ENCODE peak calls at places on chromosomes 5 and 9, in seven cellular contexts. One of them, this sample, is unnamed.

GRCh38 chr9:121881920-121882500 is 211.1 kb downstream of the TTLL11 start:
- DNase-seq in breast epithelium: no peak
- DNase-seq in adrenal gland: no peak
- DNase-seq in body of pancreas: no peak
- DNase-seq in lower leg skin: no peak
- DNase-seq in transverse colon: no peak
- DNase-seq in H54: no peak
- DNase-seq in this sample: no peak

GRCh38 chr5:90868799-90869198 is 310.2 kb downstream of the ADGRV1 start:
- DNase-seq in breast epithelium: no peak
- DNase-seq in adrenal gland: no peak
- DNase-seq in body of pancreas: no peak
- DNase-seq in lower leg skin: no peak
- DNase-seq in transverse colon: no peak
- DNase-seq in H54: no peak
- DNase-seq in this sample: no peak

GRCh38 chr5:143401846-143402463 is 1.5 kb downstream of the NR3C1 start:
- DNase-seq in breast epithelium: no peak
- DNase-seq in adrenal gland: no peak
- DNase-seq in body of pancreas: no peak
- DNase-seq in lower leg skin: no peak
- DNase-seq in transverse colon: no peak
- DNase-seq in H54: no peak
- DNase-seq in this sample: peak; percentile 61

GRCh38 chr5:100779669-100780375 is 123.3 kb downstream of the ST8SIA4 start:
- DNase-seq in breast epithelium: no peak
- DNase-seq in adrenal gland: peak; percentile 73
- DNase-seq in body of pancreas: no peak
- DNase-seq in lower leg skin: no peak
- DNase-seq in transverse colon: peak; percentile 19
- DNase-seq in H54: no peak
- DNase-seq in this sample: no peak

GRCh38 chr5:33379757-33380156 is 61.0 kb upstream of the TARS1 start:
- DNase-seq in breast epithelium: no peak
- DNase-seq in adrenal gland: no peak
- DNase-seq in body of pancreas: no peak
- DNase-seq in lower leg skin: no peak
- DNase-seq in transverse colon: no peak
- DNase-seq in H54: peak; percentile 15
- DNase-seq in this sample: peak; percentile 12

GRCh38 chr5:96726802-96727201 is 64.6 kb downstream of the CAST start:
- DNase-seq in breast epithelium: no peak
- DNase-seq in adrenal gland: no peak
- DNase-seq in body of pancreas: no peak
- DNase-seq in lower leg skin: no peak
- DNase-seq in transverse colon: no peak
- DNase-seq in H54: no peak
- DNase-seq in this sample: peak; percentile 69

GRCh38 chr5:95940758-95941682 is 20.6 kb downstream of the ELL2 start:
- DNase-seq in breast epithelium: no peak
- DNase-seq in adrenal gland: no peak
- DNase-seq in body of pancreas: no peak
- DNase-seq in lower leg skin: no peak
- DNase-seq in transverse colon: no peak
- DNase-seq in H54: no peak
- DNase-seq in this sample: no peak

GRCh38 chr5:151023651-151024050 is 3.3 kb downstream of the GPX3 start:
- DNase-seq in breast epithelium: peak; percentile 66
- DNase-seq in adrenal gland: peak; percentile 84
- DNase-seq in body of pancreas: peak; percentile 54
- DNase-seq in lower leg skin: no peak
- DNase-seq in transverse colon: peak; percentile 64
- DNase-seq in H54: no peak
- DNase-seq in this sample: no peak

GRCh38 chr9:92974161-92974661 is 26.9 kb downstream of the FGD3 start:
- DNase-seq in breast epithelium: peak; percentile 16
- DNase-seq in adrenal gland: peak; percentile 10
- DNase-seq in body of pancreas: peak; percentile 44
- DNase-seq in lower leg skin: peak; percentile 82
- DNase-seq in transverse colon: no peak
- DNase-seq in H54: no peak
- DNase-seq in this sample: no peak

GRCh38 chr5:97078958-97079357 is 63.5 kb downstream of the LIX1 start:
- DNase-seq in breast epithelium: no peak
- DNase-seq in adrenal gland: no peak
- DNase-seq in body of pancreas: no peak
- DNase-seq in lower leg skin: no peak
- DNase-seq in transverse colon: no peak
- DNase-seq in H54: no peak
- DNase-seq in this sample: no peak

GRCh38 chr5:44809215-44809955 is 638 bp downstream of the MRPS30 start:
- DNase-seq in breast epithelium: peak; percentile 20
- DNase-seq in adrenal gland: peak; percentile 69
- DNase-seq in body of pancreas: peak; percentile 52
- DNase-seq in lower leg skin: peak; percentile 87
- DNase-seq in transverse colon: peak; percentile 54
- DNase-seq in H54: peak; percentile 12
- DNase-seq in this sample: peak; percentile 79

GRCh38 chr5:60533789-60534188 is 166.2 kb downstream of the DEPDC1B start:
- DNase-seq in breast epithelium: no peak
- DNase-seq in adrenal gland: no peak
- DNase-seq in body of pancreas: no peak
- DNase-seq in lower leg skin: no peak
- DNase-seq in transverse colon: no peak
- DNase-seq in H54: no peak
- DNase-seq in this sample: no peak

GRCh38 chr9:120733190-120733589 is 18.9 kb upstream of the MEGF9 start:
- DNase-seq in breast epithelium: no peak
- DNase-seq in adrenal gland: peak; percentile 45
- DNase-seq in body of pancreas: peak; percentile 94
- DNase-seq in lower leg skin: no peak
- DNase-seq in transverse colon: no peak
- DNase-seq in H54: no peak
- DNase-seq in this sample: no peak

GRCh38 chr9:16405421-16405820 is 465.0 kb downstream of the BNC2 start:
- DNase-seq in breast epithelium: no peak
- DNase-seq in adrenal gland: no peak
- DNase-seq in body of pancreas: no peak
- DNase-seq in lower leg skin: no peak
- DNase-seq in transverse colon: no peak
- DNase-seq in H54: no peak
- DNase-seq in this sample: no peak

GRCh38 chr9:110064721-110065252 is 143.2 kb downstream of the C9orf152 start:
- DNase-seq in breast epithelium: no peak
- DNase-seq in adrenal gland: no peak
- DNase-seq in body of pancreas: no peak
- DNase-seq in lower leg skin: no peak
- DNase-seq in transverse colon: no peak
- DNase-seq in H54: no peak
- DNase-seq in this sample: peak; percentile 25

GRCh38 chr9:87498816-87499454 is 1.3 kb downstream of the DAPK1 start:
- DNase-seq in breast epithelium: no peak
- DNase-seq in adrenal gland: no peak
- DNase-seq in body of pancreas: peak; percentile 23
- DNase-seq in lower leg skin: no peak
- DNase-seq in transverse colon: no peak
- DNase-seq in H54: no peak
- DNase-seq in this sample: peak; percentile 33

DNA sequence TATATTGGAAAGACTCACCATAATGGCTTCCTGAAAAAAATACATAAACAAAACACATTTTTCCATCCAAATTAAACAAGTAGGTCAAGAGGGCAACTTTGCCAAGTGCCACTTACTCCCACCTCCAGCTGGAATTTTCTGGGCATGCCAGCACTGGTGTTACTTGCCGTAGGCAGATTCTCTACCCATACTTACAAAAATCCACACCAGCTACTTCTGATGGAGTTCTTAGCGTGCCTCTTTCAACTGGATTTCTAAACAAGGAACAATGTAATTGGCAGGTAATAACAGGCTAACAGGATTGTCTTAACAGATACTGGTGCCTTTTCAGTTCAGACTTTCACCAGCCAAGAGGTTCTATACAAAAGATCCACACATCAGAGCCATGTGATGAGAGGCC is 301.4 kb downstream of the MLLT3 start:
- DNase-seq in breast epithelium: peak; percentile 59
- DNase-seq in adrenal gland: no peak
- DNase-seq in body of pancreas: no peak
- DNase-seq in lower leg skin: no peak
- DNase-seq in transverse colon: no peak
- DNase-seq in H54: no peak
- DNase-seq in this sample: no peak
- TF ChIP-seq POLR2A in breast epithelium: no peak
- TF ChIP-seq POLR2A in adrenal gland: no peak
- TF ChIP-seq POLR2A in body of pancreas: no peak
- TF ChIP-seq POLR2A in lower leg skin: no peak
- TF ChIP-seq POLR2A in transverse colon: no peak
- TF ChIP-seq POLR2A in H54: no peak
- TF ChIP-seq POLR2A in this sample: no peak

DNA sequence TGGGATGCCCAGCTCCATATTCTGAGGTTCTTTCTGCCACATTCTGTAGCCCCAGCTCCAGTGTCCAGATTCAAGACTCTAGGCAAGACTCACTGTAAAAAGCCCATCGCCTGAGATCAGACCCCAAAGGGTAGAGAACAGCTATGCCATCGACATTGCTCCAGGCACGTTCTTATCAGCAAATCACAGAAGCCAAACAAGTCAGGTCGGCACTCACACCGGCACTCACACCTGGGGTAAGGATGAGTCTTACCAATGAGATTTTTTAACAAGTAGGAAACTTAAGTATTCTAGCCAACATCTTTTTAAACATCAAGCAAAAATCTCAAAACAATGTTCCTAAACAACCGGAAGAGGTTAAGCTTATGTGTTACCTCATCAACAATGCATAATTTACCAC is 2.4 kb downstream of the CDKN2AIPNL start:
- DNase-seq in breast epithelium: no peak
- DNase-seq in adrenal gland: no peak
- DNase-seq in body of pancreas: no peak
- DNase-seq in lower leg skin: no peak
- DNase-seq in transverse colon: no peak
- DNase-seq in H54: no peak
- DNase-seq in this sample: no peak
- TF ChIP-seq POLR2A in breast epithelium: no peak
- TF ChIP-seq POLR2A in adrenal gland: no peak
- TF ChIP-seq POLR2A in body of pancreas: no peak
- TF ChIP-seq POLR2A in lower leg skin: no peak
- TF ChIP-seq POLR2A in transverse colon: no peak
- TF ChIP-seq POLR2A in H54: no peak
- TF ChIP-seq POLR2A in this sample: no peak

GRCh38 chr5:149490599-149491187 is 60.5 kb downstream of the CSNK1A1 start:
- DNase-seq in breast epithelium: no peak
- DNase-seq in adrenal gland: peak; percentile 55
- DNase-seq in body of pancreas: no peak
- DNase-seq in lower leg skin: no peak
- DNase-seq in transverse colon: no peak
- DNase-seq in H54: no peak
- DNase-seq in this sample: no peak
- TF ChIP-seq POLR2A in breast epithelium: no peak
- TF ChIP-seq POLR2A in adrenal gland: no peak
- TF ChIP-seq POLR2A in body of pancreas: no peak
- TF ChIP-seq POLR2A in lower leg skin: no peak
- TF ChIP-seq POLR2A in transverse colon: no peak
- TF ChIP-seq POLR2A in H54: no peak
- TF ChIP-seq POLR2A in this sample: no peak

GRCh38 chr9:134961331-134962064 is 43.8 kb upstream of the FCN1 start:
- DNase-seq in breast epithelium: no peak
- DNase-seq in adrenal gland: no peak
- DNase-seq in body of pancreas: no peak
- DNase-seq in lower leg skin: peak; percentile 81
- DNase-seq in transverse colon: no peak
- DNase-seq in H54: no peak
- DNase-seq in this sample: no peak

GRCh38 chr9:134960701-134961181 is 43.0 kb upstream of the FCN1 start:
- DNase-seq in breast epithelium: no peak
- DNase-seq in adrenal gland: no peak
- DNase-seq in body of pancreas: no peak
- DNase-seq in lower leg skin: peak; percentile 63
- DNase-seq in transverse colon: no peak
- DNase-seq in H54: no peak
- DNase-seq in this sample: no peak

GRCh38 chr9:134963546-134963945 is 45.8 kb upstream of the FCN1 start:
- DNase-seq in breast epithelium: no peak
- DNase-seq in adrenal gland: no peak
- DNase-seq in body of pancreas: no peak
- DNase-seq in lower leg skin: peak; percentile 76
- DNase-seq in transverse colon: no peak
- DNase-seq in H54: no peak
- DNase-seq in this sample: no peak

GRCh38 chr9:134962998-134963364 is 45.3 kb upstream of the FCN1 start:
- DNase-seq in breast epithelium: no peak
- DNase-seq in adrenal gland: no peak
- DNase-seq in body of pancreas: no peak
- DNase-seq in lower leg skin: peak; percentile 72
- DNase-seq in transverse colon: no peak
- DNase-seq in H54: no peak
- DNase-seq in this sample: no peak

GRCh38 chr9:134962065-134962997 is 44.6 kb upstream of the FCN1 start:
- DNase-seq in breast epithelium: no peak
- DNase-seq in adrenal gland: no peak
- DNase-seq in body of pancreas: no peak
- DNase-seq in lower leg skin: peak; percentile 77
- DNase-seq in transverse colon: no peak
- DNase-seq in H54: no peak
- DNase-seq in this sample: no peak
- TF ChIP-seq POLR2A in breast epithelium: no peak
- TF ChIP-seq POLR2A in adrenal gland: no peak
- TF ChIP-seq POLR2A in body of pancreas: no peak
- TF ChIP-seq POLR2A in lower leg skin: no peak
- TF ChIP-seq POLR2A in transverse colon: no peak
- TF ChIP-seq POLR2A in H54: no peak
- TF ChIP-seq POLR2A in this sample: no peak

GRCh38 chr5:126422994-126423788 is at the start of gene GRAMD2B:
- DNase-seq in breast epithelium: peak; percentile 94
- DNase-seq in adrenal gland: peak; percentile 92
- DNase-seq in body of pancreas: peak; percentile 89
- DNase-seq in lower leg skin: peak; percentile 96
- DNase-seq in transverse colon: peak; percentile 86
- DNase-seq in H54: peak; percentile 51
- DNase-seq in this sample: peak; percentile 46
- TF ChIP-seq POLR2A in breast epithelium: peak; percentile 92
- TF ChIP-seq POLR2A in adrenal gland: peak; percentile 84
- TF ChIP-seq POLR2A in body of pancreas: peak; percentile 77
- TF ChIP-seq POLR2A in lower leg skin: no peak
- TF ChIP-seq POLR2A in transverse colon: peak; percentile 75
- TF ChIP-seq POLR2A in H54: peak; percentile 94
- TF ChIP-seq POLR2A in this sample: peak; percentile 54

GRCh38 chr9:134545213-134546211 is 96.1 kb upstream of the COL5A1 start:
- DNase-seq in breast epithelium: no peak
- DNase-seq in adrenal gland: no peak
- DNase-seq in body of pancreas: no peak
- DNase-seq in lower leg skin: no peak
- DNase-seq in transverse colon: no peak
- DNase-seq in H54: no peak
- DNase-seq in this sample: no peak
- TF ChIP-seq POLR2A in breast epithelium: no peak
- TF ChIP-seq POLR2A in adrenal gland: no peak
- TF ChIP-seq POLR2A in body of pancreas: no peak
- TF ChIP-seq POLR2A in lower leg skin: no peak
- TF ChIP-seq POLR2A in transverse colon: no peak
- TF ChIP-seq POLR2A in H54: no peak
- TF ChIP-seq POLR2A in this sample: no peak